ENCODE peak calls at places on chromosome 13, in six cellular contexts. P is endodermal cell, G is brain microvascular endothelial cell, U is cardiac muscle cell, R is HFF-Myc, E is IMR-90. S is an unnamed sample.

GRCh38 chr13:83547043-83547442 is 335.2 kb downstream of the SLITRK1 start:
- DNase-seq in P (no peak), G (no peak), U (no peak), R (no peak), E (no peak), S (no peak)

GRCh38 chr13:101757446-101758039 is 305.1 kb downstream of the ITGBL1 start:
- DNase-seq in P (no peak), G (no peak), U (peak; percentile 23), R (peak; percentile 25), E (peak; percentile 50), S (peak; percentile 13)

GRCh38 chr13:20580257-20580656 is 13.3 kb downstream of the IFT88 start:
- DNase-seq in P (no peak), G (no peak), U (peak; percentile 9), R (no peak), E (no peak), S (no peak)

GRCh38 chr13:72960114-72960513 is 98.7 kb upstream of the KLF5 start:
- DNase-seq in P (no peak), G (no peak), U (no peak), R (no peak), E (no peak), S (no peak)

GRCh38 chr13:41457589-41458186 is 338 bp downstream of the RGCC start:
- DNase-seq in P (peak; percentile 66), G (no peak), U (no peak), R (no peak), E (no peak), S (no peak)

GRCh38 chr13:78601886-78602560 is 1.3 kb downstream of the POU4F1 start:
- DNase-seq in P (no peak), G (no peak), U (no peak), R (no peak), E (no peak), S (no peak)

GRCh38 chr13:26168276-26168814 is 53.8 kb downstream of the RNF6 start:
- DNase-seq in P (no peak), G (peak; percentile 5), U (peak; percentile 30), R (no peak), E (peak; percentile 48), S (peak; percentile 4)

GRCh38 chr13:48715977-48716376 is 62.2 kb downstream of the CYSLTR2 start:
- DNase-seq in P (no peak), G (no peak), U (no peak), R (no peak), E (no peak), S (no peak)

GRCh38 chr13:34671136-34671535 is 270.9 kb upstream of the NBEA start:
- DNase-seq in P (no peak), G (no peak), U (no peak), R (no peak), E (no peak), S (no peak)

GRCh38 chr13:25192936-25193335 is 20.8 kb upstream of the AMER2 start:
- DNase-seq in P (no peak), G (no peak), U (no peak), R (no peak), E (no peak), S (no peak)

GRCh38 chr13:23797276-23797903 is 91.8 kb downstream of the MIPEP start:
- DNase-seq in P (no peak), G (no peak), U (no peak), R (no peak), E (no peak), S (no peak)

GRCh38 chr13:110119943-110120905 is 186.7 kb downstream of the COL4A1 start:
- DNase-seq in P (no peak), G (no peak), U (no peak), R (no peak), E (peak; percentile 41), S (no peak)

GRCh38 chr13:35744144-35744543 is 267.7 kb upstream of the MAB21L1 start:
- DNase-seq in P (no peak), G (no peak), U (no peak), R (no peak), E (no peak), S (no peak)

GRCh38 chr13:107305178-107305577 is 737.2 kb upstream of the ARGLU1 start:
- DNase-seq in P (no peak), G (no peak), U (no peak), R (no peak), E (no peak), S (no peak)

GRCh38 chr13:65725001-65725400 is 1505.1 kb downstream of the PCDH9 start:
- DNase-seq in P (no peak), G (peak; percentile 94), U (peak; percentile 75), R (no peak), E (peak; percentile 8), S (no peak)

GRCh38 chr13:27036236-27036981 is 135.2 kb downstream of the USP12 start:
- DNase-seq in P (no peak), G (no peak), U (peak; percentile 11), R (no peak), E (no peak), S (no peak)

GRCh38 chr13:106033634-106034033 is 501.8 kb downstream of the EFNB2 start:
- DNase-seq in P (no peak), G (peak; percentile 47), U (peak; percentile 87), R (no peak), E (peak; percentile 59), S (no peak)

GRCh38 chr13:91381371-91381770 is 17.1 kb upstream of the GPC5 start:
- DNase-seq in P (no peak), G (peak; percentile 11), U (peak; percentile 40), R (no peak), E (peak; percentile 28), S (no peak)

GRCh38 chr13:102017248-102017647 is 384.6 kb downstream of the FGF14 start:
- DNase-seq in P (no peak), G (no peak), U (no peak), R (no peak), E (no peak), S (no peak)

GRCh38 chr13:101473458-101473857 is 21.0 kb downstream of the ITGBL1 start:
- DNase-seq in P (no peak), G (peak; percentile 84), U (peak; percentile 67), R (no peak), E (peak; percentile 91), S (no peak)

GRCh38 chr13:102830646-102831045 is 15.2 kb upstream of the ERCC5 start:
- DNase-seq in P (peak; percentile 65), G (no peak), U (peak; percentile 65), R (no peak), E (no peak), S (no peak)

GRCh38 chr13:71618154-71618553 is 248.8 kb downstream of the DACH1 start:
- DNase-seq in P (no peak), G (no peak), U (peak; percentile 37), R (no peak), E (peak; percentile 53), S (no peak)

GRCh38 chr13:114257014-114257413 is 22.3 kb downstream of the CDC16 start:
- DNase-seq in P (peak; percentile 53), G (peak; percentile 12), U (no peak), R (no peak), E (no peak), S (no peak)

GRCh38 chr13:48491423-48492122 is 41.3 kb downstream of the RCBTB2 start:
- DNase-seq in P (no peak), G (no peak), U (no peak), R (no peak), E (peak; percentile 22), S (no peak)

GRCh38 chr13:98272549-98272948 is 95.5 kb upstream of the RNF113B start:
- DNase-seq in P (peak; percentile 72), G (no peak), U (no peak), R (no peak), E (no peak), S (no peak)

GRCh38 chr13:107765724-107766436 is 449.5 kb downstream of the LIG4 start:
- DNase-seq in P (no peak), G (no peak), U (no peak), R (no peak), E (peak; percentile 51), S (no peak)

GRCh38 chr13:29369060-29369743 is 226.3 kb downstream of the SLC7A1 start:
- DNase-seq in P (peak; percentile 69), G (peak; percentile 11), U (peak; percentile 54), R (peak; percentile 17), E (peak; percentile 34), S (no peak)

DNA sequence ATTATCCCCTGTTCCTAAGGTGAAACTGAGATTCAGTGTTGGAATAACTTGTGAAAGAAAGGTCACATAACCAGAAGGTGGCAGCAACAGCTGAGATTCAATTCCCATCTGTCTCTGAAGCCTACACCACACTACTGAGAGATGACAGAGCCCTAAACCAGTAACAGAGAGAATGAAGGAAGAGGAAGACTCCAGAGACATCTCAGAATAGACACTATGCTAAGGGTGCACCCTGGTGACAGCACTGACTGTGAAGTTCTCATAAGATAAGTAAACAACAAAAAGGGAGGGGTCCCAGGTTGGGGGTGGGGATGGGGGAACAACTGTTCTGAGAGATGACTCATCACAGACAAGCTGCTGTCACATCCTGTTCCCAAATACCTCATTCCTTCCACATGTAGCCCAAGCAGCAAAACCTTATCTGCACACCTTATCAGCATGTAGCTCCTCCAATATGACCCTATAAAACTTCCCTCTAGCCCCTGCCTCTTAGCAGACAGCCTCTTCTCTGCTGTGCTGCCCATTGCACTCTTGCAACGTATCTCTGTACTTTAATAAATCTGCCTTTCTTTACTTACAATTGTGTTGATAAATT is 46.5 kb downstream of the UTP14C start:
- DNase-seq in P (no peak), G (peak; percentile 27), U (peak; percentile 48), R (peak; percentile 10), E (peak; percentile 32), S (no peak)
- TF ChIP-seq CTCF in P (peak; percentile 26), G (peak; percentile 39), U (peak; percentile 30), R (no peak), E (peak; percentile 31), S (peak; percentile 5)

GRCh38 chr13:31044658-31045620 is 112.5 kb downstream of the TEX26 start:
- DNase-seq in P (peak; percentile 53), G (no peak), U (no peak), R (no peak), E (no peak), S (no peak)
- TF ChIP-seq CTCF in P (no peak), G (peak; percentile 2), U (no peak), R (no peak), E (no peak), S (peak; percentile 53)

DNA sequence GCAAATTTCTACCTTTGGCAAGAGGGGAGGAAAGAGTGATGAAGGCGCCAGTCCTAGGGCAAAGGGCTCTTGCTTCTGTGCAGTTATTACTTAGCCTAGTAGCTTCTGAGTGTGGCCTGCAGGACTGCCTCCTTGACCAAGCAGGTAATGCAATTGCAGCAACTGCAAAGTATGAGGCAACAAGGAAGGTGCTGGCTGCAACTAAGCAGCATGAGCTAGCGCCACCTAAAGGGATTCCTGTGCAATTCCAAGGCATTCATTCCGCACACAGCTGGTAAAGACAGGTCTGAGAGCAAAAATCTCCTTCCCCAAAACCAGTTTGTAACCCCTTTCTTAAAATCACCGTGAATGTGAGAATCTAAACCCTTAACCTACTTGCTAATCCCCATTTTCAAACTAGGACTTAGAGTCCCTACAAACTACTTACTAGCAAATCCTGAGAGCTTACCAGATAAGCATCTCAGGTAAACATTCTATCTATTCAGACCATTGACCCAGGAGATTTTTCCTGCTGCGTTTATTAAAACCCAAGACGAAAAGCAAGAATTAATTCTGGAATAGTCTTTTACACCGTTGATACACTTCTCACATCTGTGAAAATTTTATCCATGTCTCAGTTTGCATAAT is 62.9 kb downstream of the DCT start:
- DNase-seq in P (peak; percentile 87), G (peak; percentile 9), U (peak; percentile 62), R (no peak), E (peak; percentile 24), S (no peak)
- TF ChIP-seq CTCF in P (peak; percentile 92), G (peak; percentile 77), U (peak; percentile 65), R (peak; percentile 63), E (peak; percentile 40), S (peak; percentile 47)

DNA sequence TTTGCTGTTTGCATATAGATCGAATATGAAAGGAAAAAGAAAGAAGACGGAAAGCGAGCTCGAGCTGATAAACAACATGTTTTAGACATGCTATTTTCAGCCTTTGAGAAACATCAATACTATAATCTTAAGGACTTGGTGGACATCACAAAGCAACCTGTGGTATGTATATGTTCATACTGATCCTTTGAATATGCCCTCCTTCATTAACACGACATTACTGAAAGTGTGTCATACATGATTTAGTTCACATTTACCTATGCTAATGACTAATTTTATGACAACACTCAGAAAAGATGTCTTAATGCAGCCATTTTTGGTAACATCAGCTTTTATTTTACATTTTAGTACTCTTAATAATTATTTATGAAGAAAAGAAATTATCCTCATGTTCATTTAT is 66.4 kb upstream of the KCTD4 start:
- DNase-seq in P (no peak), G (no peak), U (no peak), R (no peak), E (no peak), S (no peak)
- TF ChIP-seq CTCF in P (no peak), G (no peak), U (no peak), R (no peak), E (no peak), S (no peak)